ENCODE peak calls at places on chromosomes 16 and 17, in eight cellular contexts. One of them, this sample, is unnamed.

GRCh38 chr16:46822270-46822669 is 8.7 kb downstream of the C16orf87 start:
- DNase-seq in mucosa of descending colon: no peak
- DNase-seq in choroid plexus epithelial cell: peak
- DNase-seq in cardiac fibroblast: peak
- DNase-seq in neural progenitor cell: no peak
- DNase-seq in AG10803: peak
- DNase-seq in H1: no peak
- DNase-seq in PC-9: no peak
- DNase-seq in this sample: no peak

GRCh38 chr16:63008688-63009087 is 972.5 kb upstream of the CDH8 start:
- DNase-seq in mucosa of descending colon: no peak
- DNase-seq in choroid plexus epithelial cell: no peak
- DNase-seq in cardiac fibroblast: no peak
- DNase-seq in neural progenitor cell: no peak
- DNase-seq in AG10803: no peak
- DNase-seq in H1: no peak
- DNase-seq in PC-9: no peak
- DNase-seq in this sample: no peak

GRCh38 chr17:21357696-21358095 is 18.5 kb upstream of the KCNJ12 start:
- DNase-seq in mucosa of descending colon: peak
- DNase-seq in choroid plexus epithelial cell: no peak
- DNase-seq in cardiac fibroblast: no peak
- DNase-seq in neural progenitor cell: no peak
- DNase-seq in AG10803: no peak
- DNase-seq in H1: no peak
- DNase-seq in PC-9: no peak
- DNase-seq in this sample: no peak

GRCh38 chr16:67775273-67775672 is 31.1 kb downstream of the RANBP10 start:
- DNase-seq in mucosa of descending colon: no peak
- DNase-seq in choroid plexus epithelial cell: peak
- DNase-seq in cardiac fibroblast: no peak
- DNase-seq in neural progenitor cell: no peak
- DNase-seq in AG10803: peak
- DNase-seq in H1: no peak
- DNase-seq in PC-9: no peak
- DNase-seq in this sample: no peak

GRCh38 chr17:72556944-72557826 is 436.4 kb downstream of the SOX9 start:
- DNase-seq in mucosa of descending colon: no peak
- DNase-seq in choroid plexus epithelial cell: peak
- DNase-seq in cardiac fibroblast: peak
- DNase-seq in neural progenitor cell: peak
- DNase-seq in AG10803: peak
- DNase-seq in H1: no peak
- DNase-seq in PC-9: peak
- DNase-seq in this sample: peak

GRCh38 chr17:27264068-27264812 is 29.7 kb upstream of the WSB1 start:
- DNase-seq in mucosa of descending colon: no peak
- DNase-seq in choroid plexus epithelial cell: no peak
- DNase-seq in cardiac fibroblast: no peak
- DNase-seq in neural progenitor cell: no peak
- DNase-seq in AG10803: no peak
- DNase-seq in H1: no peak
- DNase-seq in PC-9: no peak
- DNase-seq in this sample: no peak

GRCh38 chr17:82202981-82203380 is 9.7 kb downstream of the CCDC57 start:
- DNase-seq in mucosa of descending colon: no peak
- DNase-seq in choroid plexus epithelial cell: no peak
- DNase-seq in cardiac fibroblast: no peak
- DNase-seq in neural progenitor cell: no peak
- DNase-seq in AG10803: no peak
- DNase-seq in H1: no peak
- DNase-seq in PC-9: no peak
- DNase-seq in this sample: no peak

GRCh38 chr17:61075988-61076387 is 323.7 kb upstream of the TBX2 start:
- DNase-seq in mucosa of descending colon: no peak
- DNase-seq in choroid plexus epithelial cell: no peak
- DNase-seq in cardiac fibroblast: no peak
- DNase-seq in neural progenitor cell: no peak
- DNase-seq in AG10803: no peak
- DNase-seq in H1: no peak
- DNase-seq in PC-9: no peak
- DNase-seq in this sample: no peak

GRCh38 chr17:50634123-50634914 is at the start of gene ABCC3:
- DNase-seq in mucosa of descending colon: peak
- DNase-seq in choroid plexus epithelial cell: no peak
- DNase-seq in cardiac fibroblast: peak
- DNase-seq in neural progenitor cell: peak
- DNase-seq in AG10803: peak
- DNase-seq in H1: no peak
- DNase-seq in PC-9: peak
- DNase-seq in this sample: no peak

GRCh38 chr17:63399856-63400255 is 46.2 kb downstream of the CYB561 start:
- DNase-seq in mucosa of descending colon: peak
- DNase-seq in choroid plexus epithelial cell: peak
- DNase-seq in cardiac fibroblast: peak
- DNase-seq in neural progenitor cell: peak
- DNase-seq in AG10803: peak
- DNase-seq in H1: no peak
- DNase-seq in PC-9: no peak
- DNase-seq in this sample: peak

GRCh38 chr16:24378999-24379398 is 122.9 kb downstream of the CACNG3 start:
- DNase-seq in mucosa of descending colon: no peak
- DNase-seq in choroid plexus epithelial cell: no peak
- DNase-seq in cardiac fibroblast: no peak
- DNase-seq in neural progenitor cell: no peak
- DNase-seq in AG10803: no peak
- DNase-seq in H1: no peak
- DNase-seq in PC-9: no peak
- DNase-seq in this sample: no peak

GRCh38 chr17:10739341-10739905 is 9.6 kb upstream of the TMEM220 start:
- DNase-seq in mucosa of descending colon: no peak
- DNase-seq in choroid plexus epithelial cell: no peak
- DNase-seq in cardiac fibroblast: no peak
- DNase-seq in neural progenitor cell: no peak
- DNase-seq in AG10803: no peak
- DNase-seq in H1: no peak
- DNase-seq in PC-9: no peak
- DNase-seq in this sample: peak

GRCh38 chr17:34300652-34301390 is 15.3 kb downstream of the CCL11 start:
- DNase-seq in mucosa of descending colon: no peak
- DNase-seq in choroid plexus epithelial cell: peak
- DNase-seq in cardiac fibroblast: no peak
- DNase-seq in neural progenitor cell: no peak
- DNase-seq in AG10803: peak
- DNase-seq in H1: no peak
- DNase-seq in PC-9: no peak
- DNase-seq in this sample: no peak

GRCh38 chr17:1090454-1091189 is 89.2 kb downstream of the ABR start:
- DNase-seq in mucosa of descending colon: no peak
- DNase-seq in choroid plexus epithelial cell: no peak
- DNase-seq in cardiac fibroblast: no peak
- DNase-seq in neural progenitor cell: no peak
- DNase-seq in AG10803: no peak
- DNase-seq in H1: no peak
- DNase-seq in PC-9: no peak
- DNase-seq in this sample: no peak

GRCh38 chr17:37256627-37257026 is 119.2 kb upstream of the C17orf78 start:
- DNase-seq in mucosa of descending colon: no peak
- DNase-seq in choroid plexus epithelial cell: no peak
- DNase-seq in cardiac fibroblast: no peak
- DNase-seq in neural progenitor cell: no peak
- DNase-seq in AG10803: no peak
- DNase-seq in H1: no peak
- DNase-seq in PC-9: no peak
- DNase-seq in this sample: no peak

GRCh38 chr16:86375841-86376240 is 134.5 kb upstream of the FOXF1 start:
- DNase-seq in mucosa of descending colon: no peak
- DNase-seq in choroid plexus epithelial cell: no peak
- DNase-seq in cardiac fibroblast: no peak
- DNase-seq in neural progenitor cell: no peak
- DNase-seq in AG10803: no peak
- DNase-seq in H1: no peak
- DNase-seq in PC-9: no peak
- DNase-seq in this sample: no peak

GRCh38 chr16:48558269-48558915 is 51.6 kb downstream of the N4BP1 start:
- DNase-seq in mucosa of descending colon: no peak
- DNase-seq in choroid plexus epithelial cell: peak
- DNase-seq in cardiac fibroblast: peak
- DNase-seq in neural progenitor cell: no peak
- DNase-seq in AG10803: peak
- DNase-seq in H1: no peak
- DNase-seq in PC-9: no peak
- DNase-seq in this sample: no peak

GRCh38 chr17:17704931-17705330 is 23.7 kb downstream of the RAI1 start:
- DNase-seq in mucosa of descending colon: no peak
- DNase-seq in choroid plexus epithelial cell: no peak
- DNase-seq in cardiac fibroblast: no peak
- DNase-seq in neural progenitor cell: no peak
- DNase-seq in AG10803: no peak
- DNase-seq in H1: no peak
- DNase-seq in PC-9: no peak
- DNase-seq in this sample: no peak

GRCh38 chr16:28157768-28158535 is 53.8 kb downstream of the XPO6 start:
- DNase-seq in mucosa of descending colon: no peak
- DNase-seq in choroid plexus epithelial cell: peak
- DNase-seq in cardiac fibroblast: peak
- DNase-seq in neural progenitor cell: no peak
- DNase-seq in AG10803: peak
- DNase-seq in H1: no peak
- DNase-seq in PC-9: no peak
- DNase-seq in this sample: no peak

GRCh38 chr17:4594406-4595349 is 10.3 kb downstream of the SMTNL2 start:
- DNase-seq in mucosa of descending colon: no peak
- DNase-seq in choroid plexus epithelial cell: no peak
- DNase-seq in cardiac fibroblast: no peak
- DNase-seq in neural progenitor cell: peak
- DNase-seq in AG10803: no peak
- DNase-seq in H1: no peak
- DNase-seq in PC-9: no peak
- DNase-seq in this sample: no peak
- H3K4me3 ChIP-seq in mucosa of descending colon: no peak
- H3K4me3 ChIP-seq in choroid plexus epithelial cell: no peak
- H3K4me3 ChIP-seq in cardiac fibroblast: no peak
- H3K4me3 ChIP-seq in neural progenitor cell: no peak
- H3K4me3 ChIP-seq in AG10803: no peak
- H3K4me3 ChIP-seq in H1: no peak
- H3K4me3 ChIP-seq in PC-9: no peak
- H3K4me3 ChIP-seq in this sample: no peak

GRCh38 chr16:89599451-89599858 is 14.0 kb upstream of the DPEP1 start:
- DNase-seq in mucosa of descending colon: no peak
- DNase-seq in choroid plexus epithelial cell: no peak
- DNase-seq in cardiac fibroblast: no peak
- DNase-seq in neural progenitor cell: peak
- DNase-seq in AG10803: no peak
- DNase-seq in H1: peak
- DNase-seq in PC-9: peak
- DNase-seq in this sample: no peak
- TF ChIP-seq CTCF in mucosa of descending colon: no peak
- TF ChIP-seq CTCF in choroid plexus epithelial cell: peak
- TF ChIP-seq CTCF in cardiac fibroblast: peak
- TF ChIP-seq CTCF in neural progenitor cell: peak
- TF ChIP-seq CTCF in AG10803: peak
- TF ChIP-seq CTCF in H1: peak
- TF ChIP-seq CTCF in PC-9: peak
- TF ChIP-seq CTCF in this sample: no peak

DNA sequence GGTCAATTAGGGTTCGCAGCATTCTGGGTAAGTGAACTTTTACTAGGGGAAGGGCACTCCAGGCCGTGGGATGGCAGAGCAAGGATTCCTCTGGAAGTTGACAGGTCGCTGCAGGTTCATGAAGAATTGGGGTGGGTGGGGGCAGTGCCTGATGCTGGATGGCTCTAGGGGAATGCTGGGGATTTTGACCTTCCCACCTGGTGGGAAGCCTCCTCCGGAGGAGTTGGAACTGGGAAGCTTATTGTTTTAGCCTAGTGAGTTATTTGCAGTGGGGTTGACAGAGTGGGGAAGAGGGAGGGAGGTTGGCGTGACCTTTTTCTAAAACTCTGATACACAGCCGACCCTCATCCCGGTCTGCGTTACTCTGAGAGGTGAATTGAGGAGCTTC is 606 bp upstream of the C17orf113 start:
- DNase-seq in mucosa of descending colon: no peak
- DNase-seq in choroid plexus epithelial cell: no peak
- DNase-seq in cardiac fibroblast: no peak
- DNase-seq in neural progenitor cell: no peak
- DNase-seq in AG10803: no peak
- DNase-seq in H1: no peak
- DNase-seq in PC-9: no peak
- DNase-seq in this sample: no peak
- H3K4me3 ChIP-seq in mucosa of descending colon: no peak
- H3K4me3 ChIP-seq in choroid plexus epithelial cell: no peak
- H3K4me3 ChIP-seq in cardiac fibroblast: no peak
- H3K4me3 ChIP-seq in neural progenitor cell: peak
- H3K4me3 ChIP-seq in AG10803: no peak
- H3K4me3 ChIP-seq in H1: peak
- H3K4me3 ChIP-seq in PC-9: peak
- H3K4me3 ChIP-seq in this sample: peak

GRCh38 chr17:76529643-76530488 is 7.6 kb downstream of the CYGB start:
- DNase-seq in mucosa of descending colon: peak
- DNase-seq in choroid plexus epithelial cell: peak
- DNase-seq in cardiac fibroblast: peak
- DNase-seq in neural progenitor cell: peak
- DNase-seq in AG10803: peak
- DNase-seq in H1: no peak
- DNase-seq in PC-9: peak
- DNase-seq in this sample: peak

GRCh38 chr17:76528156-76528527 is 9.4 kb downstream of the CYGB start:
- DNase-seq in mucosa of descending colon: peak
- DNase-seq in choroid plexus epithelial cell: no peak
- DNase-seq in cardiac fibroblast: no peak
- DNase-seq in neural progenitor cell: no peak
- DNase-seq in AG10803: no peak
- DNase-seq in H1: no peak
- DNase-seq in PC-9: no peak
- DNase-seq in this sample: no peak

GRCh38 chr17:76529224-76529642 is 8.3 kb downstream of the CYGB start:
- DNase-seq in mucosa of descending colon: peak
- DNase-seq in choroid plexus epithelial cell: peak
- DNase-seq in cardiac fibroblast: peak
- DNase-seq in neural progenitor cell: no peak
- DNase-seq in AG10803: peak
- DNase-seq in H1: no peak
- DNase-seq in PC-9: peak
- DNase-seq in this sample: peak

GRCh38 chr17:76528528-76529223 is 8.8 kb downstream of the CYGB start:
- DNase-seq in mucosa of descending colon: no peak
- DNase-seq in choroid plexus epithelial cell: peak
- DNase-seq in cardiac fibroblast: peak
- DNase-seq in neural progenitor cell: no peak
- DNase-seq in AG10803: peak
- DNase-seq in H1: no peak
- DNase-seq in PC-9: no peak
- DNase-seq in this sample: peak

GRCh38 chr17:76527430-76528111 is 9.9 kb downstream of the CYGB start:
- DNase-seq in mucosa of descending colon: peak
- DNase-seq in choroid plexus epithelial cell: peak
- DNase-seq in cardiac fibroblast: peak
- DNase-seq in neural progenitor cell: peak
- DNase-seq in AG10803: peak
- DNase-seq in H1: no peak
- DNase-seq in PC-9: peak
- DNase-seq in this sample: peak
- TF ChIP-seq CTCF in mucosa of descending colon: no peak
- TF ChIP-seq CTCF in choroid plexus epithelial cell: peak
- TF ChIP-seq CTCF in cardiac fibroblast: peak
- TF ChIP-seq CTCF in neural progenitor cell: no peak
- TF ChIP-seq CTCF in AG10803: no peak
- TF ChIP-seq CTCF in H1: no peak
- TF ChIP-seq CTCF in PC-9: no peak
- TF ChIP-seq CTCF in this sample: peak